ENCODE peak calls at places on chromosomes 13 and 19, in six cellular contexts. A, N, J, I, V and U are unnamed samples.

GRCh38 chr13:39565036-39565949 is 37.7 kb downstream of the LHFPL6 start:
- DNase-seq in A (peak), N (peak), J (no peak), I (no peak), V (peak), U (no peak)

GRCh38 chr13:113942591-113943103 is 31.2 kb downstream of the C13orf46 start:
- DNase-seq in A (no peak), N (no peak), J (no peak), I (no peak), V (no peak), U (no peak)

GRCh38 chr19:48249502-48250014 is 6.2 kb downstream of the CARD8 start:
- DNase-seq in A (no peak), N (peak), J (peak), I (peak), V (no peak), U (peak)

GRCh38 chr19:18233224-18233825 is 7.1 kb upstream of the PDE4C start:
- DNase-seq in A (peak), N (peak), J (peak), I (no peak), V (peak), U (peak)

GRCh38 chr13:93945621-93946020 is 533.9 kb downstream of the DCT start:
- DNase-seq in A (no peak), N (no peak), J (no peak), I (no peak), V (no peak), U (no peak)

GRCh38 chr13:104641309-104641708 is 1575.1 kb upstream of the SLC10A2 start:
- DNase-seq in A (no peak), N (peak), J (no peak), I (no peak), V (no peak), U (no peak)

GRCh38 chr19:765179-765738 is 14.3 kb downstream of the MISP start:
- DNase-seq in A (peak), N (no peak), J (no peak), I (no peak), V (no peak), U (no peak)

GRCh38 chr19:39531834-39532232 is 819 bp downstream of the EID2B start:
- DNase-seq in A (no peak), N (no peak), J (peak), I (no peak), V (no peak), U (no peak)

GRCh38 chr13:77907653-77908341 is 10.8 kb downstream of the EDNRB start:
- DNase-seq in A (no peak), N (peak), J (no peak), I (no peak), V (no peak), U (no peak)

GRCh38 chr13:114229486-114229885 is 5.2 kb upstream of the CDC16 start:
- DNase-seq in A (no peak), N (no peak), J (no peak), I (no peak), V (no peak), U (no peak)

GRCh38 chr19:10769533-10770491 is 51.9 kb downstream of the DNM2 start:
- DNase-seq in A (peak), N (peak), J (peak), I (no peak), V (peak), U (peak)

GRCh38 chr13:113875829-113876228 is 12.0 kb upstream of the GAS6 start:
- DNase-seq in A (no peak), N (no peak), J (no peak), I (no peak), V (no peak), U (no peak)

GRCh38 chr13:106182404-106182803 is 353.1 kb downstream of the EFNB2 start:
- DNase-seq in A (peak), N (no peak), J (no peak), I (no peak), V (no peak), U (peak)

DNA sequence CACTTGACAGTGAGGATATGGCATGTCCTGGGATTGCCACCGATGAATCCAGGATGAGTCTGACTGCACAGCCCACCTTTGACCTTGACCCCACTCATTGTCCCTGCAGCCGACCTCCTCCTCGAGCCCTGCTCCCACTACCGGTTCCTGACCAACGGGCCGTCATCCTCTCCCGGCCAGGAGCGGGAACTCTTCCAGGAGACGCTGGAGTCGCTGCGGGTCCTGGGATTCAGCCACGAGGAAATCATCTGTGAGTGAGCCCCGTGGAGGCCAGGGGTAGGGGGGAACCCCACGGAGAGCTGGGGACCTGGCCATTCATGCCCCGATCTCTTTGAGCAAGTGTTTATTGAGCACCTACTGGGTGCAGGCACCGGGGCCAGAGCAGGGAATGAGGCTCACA is 28.4 kb downstream of the MYH14 start:
- DNase-seq in A (no peak), N (no peak), J (no peak), I (no peak), V (no peak), U (no peak)
- TF ChIP-seq MYC in A (no peak), N (no peak), J (no peak), I (no peak), V (no peak), U (no peak)

GRCh38 chr13:35716186-35716585 is 239.7 kb upstream of the MAB21L1 start:
- DNase-seq in A (no peak), N (no peak), J (no peak), I (no peak), V (no peak), U (peak)

GRCh38 chr13:35711909-35712308 is 235.4 kb upstream of the MAB21L1 start:
- DNase-seq in A (no peak), N (no peak), J (no peak), I (no peak), V (no peak), U (no peak)

GRCh38 chr13:35714096-35714495 is 237.6 kb upstream of the MAB21L1 start:
- DNase-seq in A (no peak), N (no peak), J (no peak), I (no peak), V (no peak), U (no peak)

GRCh38 chr13:35714588-35714987 is 238.1 kb upstream of the MAB21L1 start:
- DNase-seq in A (no peak), N (no peak), J (no peak), I (no peak), V (no peak), U (no peak)

GRCh38 chr13:35712907-35713685 is 236.6 kb upstream of the MAB21L1 start:
- DNase-seq in A (no peak), N (no peak), J (no peak), I (no peak), V (no peak), U (peak)
- TF ChIP-seq MAX in A (no peak), N (no peak), J (no peak), I (no peak), V (no peak), U (no peak)

DNA sequence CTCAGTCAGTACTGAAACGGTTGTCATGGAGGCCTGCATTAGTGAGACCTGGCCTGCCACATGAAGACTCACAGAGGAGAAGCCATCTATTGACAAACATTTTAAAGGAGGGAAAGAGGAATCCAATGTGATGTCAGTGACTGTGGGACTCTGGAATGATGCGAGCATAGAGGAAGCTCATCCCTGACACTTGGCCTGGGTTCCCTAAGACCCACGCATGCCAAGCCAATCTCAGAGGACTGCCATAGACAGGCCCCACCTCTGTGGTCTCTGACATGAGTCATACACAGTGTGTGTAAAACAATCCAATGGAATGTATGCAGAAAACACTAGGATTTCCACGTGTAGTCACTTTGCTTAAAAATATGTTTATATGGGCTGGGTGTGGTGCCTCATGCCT is 7.8 kb upstream of the DPY19L3 start:
- DNase-seq in A (peak), N (no peak), J (no peak), I (no peak), V (peak), U (no peak)
- TF ChIP-seq MYC in A (no peak), N (no peak), J (no peak), I (no peak), V (no peak), U (no peak)

GRCh38 chr13:37595162-37595561 is 3.4 kb downstream of the POSTN start:
- DNase-seq in A (no peak), N (peak), J (no peak), I (no peak), V (no peak), U (no peak)

GRCh38 chr13:37597477-37597876 is 1.1 kb downstream of the POSTN start:
- DNase-seq in A (no peak), N (peak), J (no peak), I (no peak), V (no peak), U (no peak)

GRCh38 chr13:37599509-37599908 is 941 bp upstream of the POSTN start:
- DNase-seq in A (no peak), N (peak), J (no peak), I (no peak), V (no peak), U (no peak)

GRCh38 chr13:37602743-37603381 is 4.3 kb upstream of the POSTN start:
- DNase-seq in A (no peak), N (peak), J (no peak), I (no peak), V (peak), U (peak)

GRCh38 chr13:37598572-37598971 is at the start of gene POSTN:
- DNase-seq in A (no peak), N (peak), J (no peak), I (no peak), V (no peak), U (no peak)
- TF ChIP-seq MAX in A (no peak), N (no peak), J (no peak), I (no peak), V (no peak), U (no peak)

GRCh38 chr19:6767081-6767356 is 216 bp downstream of the SH2D3A start:
- DNase-seq in A (no peak), N (no peak), J (peak), I (no peak), V (peak), U (no peak)
- TF ChIP-seq MYC in A (no peak), N (no peak), J (no peak), I (no peak), V (no peak), U (no peak)

GRCh38 chr19:45913874-45914830 is at the start of gene NANOS2:
- DNase-seq in A (peak), N (peak), J (peak), I (no peak), V (peak), U (peak)
- TF ChIP-seq MAX in A (no peak), N (no peak), J (no peak), I (no peak), V (no peak), U (no peak)